ENCODE peak calls at places on chromosome 18, in ten cellular contexts. D is right lobe of liver, S is A549, J is heart left ventricle, G is IMR-90, Y is uterus, X is prostate gland, H is adrenal gland, O is tibial nerve, P is transverse colon. U is an unnamed sample. For H3K4me1, the result is how much of the 10 kb centered on the place peaks cover.

GRCh38 chr18:27606851-27607250 is 421.7 kb upstream of the CHST9 start:
- DNase-seq in D (no peak), H (no peak), O (no peak), X (no peak), G (no peak), Y (no peak), S (no peak), P (no peak), J (no peak), U (no peak)

GRCh38 chr18:63161728-63162195 is 157.8 kb downstream of the BCL2 start:
- DNase-seq in S (peak), X (peak), P (peak), D (no peak), G (peak), O (peak), H (peak), J (peak), Y (peak), U (peak)

GRCh38 chr18:22683196-22683676 is 249.9 kb upstream of the RBBP8 start:
- DNase-seq in Y (peak), S (peak), J (peak), G (peak), X (peak), O (peak), H (peak), P (peak), D (peak), U (peak)

GRCh38 chr18:59114160-59114559 is 25.5 kb upstream of the SEC11C start:
- DNase-seq in O (no peak), J (no peak), S (no peak), D (no peak), X (no peak), H (no peak), P (no peak), Y (no peak), G (peak), U (no peak)

GRCh38 chr18:31741096-31741735 is 19.5 kb downstream of the SLC25A52 start:
- DNase-seq in Y (no peak), G (peak), S (no peak), J (no peak), O (peak), X (peak), P (peak), H (peak), D (no peak), U (peak)

GRCh38 chr18:71398530-71398929 is 1109.7 kb downstream of the SOCS6 start:
- DNase-seq in Y (no peak), O (no peak), J (no peak), X (no peak), P (no peak), G (no peak), H (no peak), D (no peak), S (no peak), U (no peak)

GRCh38 chr18:23281626-23282436 is 146.5 kb downstream of the CABLES1 start:
- DNase-seq in X (peak), O (no peak), H (no peak), Y (no peak), D (no peak), J (no peak), S (peak), G (no peak), P (no peak), U (no peak)

GRCh38 chr18:70394672-70395071 is 105.8 kb downstream of the SOCS6 start:
- DNase-seq in Y (no peak), D (no peak), H (no peak), P (no peak), J (no peak), G (no peak), X (no peak), O (no peak), S (no peak), U (no peak)

GRCh38 chr18:23077493-23078256 is 57.6 kb upstream of the CABLES1 start:
- DNase-seq in G (no peak), Y (no peak), P (no peak), S (peak), J (no peak), O (no peak), D (no peak), X (peak), H (no peak), U (peak)

GRCh38 chr18:32438173-32438572 is 32.5 kb downstream of the GAREM1 start:
- DNase-seq in X (no peak), D (peak), P (no peak), O (no peak), H (peak), S (no peak), Y (no peak), G (no peak), J (peak), U (no peak)

GRCh38 chr18:52682260-52682659 is 342.3 kb downstream of the DCC start:
- DNase-seq in O (no peak), X (no peak), D (no peak), Y (no peak), H (no peak), S (no peak), J (no peak), G (no peak), P (no peak), U (no peak)

GRCh38 chr18:4125246-4125938 is 329.7 kb downstream of the DLGAP1 start:
- DNase-seq in O (peak), S (no peak), H (no peak), D (no peak), Y (no peak), P (no peak), J (peak), X (no peak), G (no peak), U (no peak)

GRCh38 chr18:76459687-76460350 is 35.2 kb downstream of the ZNF516 start:
- DNase-seq in X (peak), D (no peak), H (peak), Y (peak), G (peak), O (no peak), S (peak), P (no peak), J (peak), U (peak)

GRCh38 chr18:79898952-79899608 is 52.4 kb downstream of the SLC66A2 start:
- DNase-seq in X (peak), H (no peak), D (no peak), S (no peak), Y (peak), J (peak), P (peak), O (no peak), G (no peak), U (no peak)

GRCh38 chr18:29123706-29124530 is 947.0 kb upstream of the CDH2 start:
- DNase-seq in H (no peak), O (no peak), G (no peak), J (no peak), D (no peak), P (no peak), S (no peak), Y (no peak), X (no peak), U (no peak)

GRCh38 chr18:28189400-28190239 is 12.7 kb upstream of the CDH2 start:
- DNase-seq in H (peak), O (peak), P (no peak), Y (no peak), X (peak), G (peak), D (no peak), S (no peak), J (no peak), U (peak)

GRCh38 chr18:79951545-79952456 is at the start of gene SLC66A2:
- DNase-seq in P (peak), S (peak), D (peak), H (peak), G (peak), X (peak), O (peak), J (peak), Y (peak), U (peak)

GRCh38 chr18:79609841-79610281 is 69.7 kb upstream of the CTDP1 start:
- DNase-seq in X (no peak), S (no peak), D (peak), O (no peak), J (no peak), G (no peak), Y (no peak), H (no peak), P (no peak), U (no peak)

GRCh38 chr18:58792086-58792485 is 72.6 kb upstream of the ZNF532 start:
- DNase-seq in H (no peak), X (no peak), S (no peak), Y (no peak), J (no peak), D (no peak), O (no peak), G (no peak), P (peak), U (peak)

GRCh38 chr18:74274690-74275089 is 17.1 kb downstream of the CYB5A start:
- DNase-seq in P (no peak), X (no peak), Y (no peak), S (no peak), D (no peak), H (no peak), O (no peak), J (no peak), G (no peak), U (no peak)

GRCh38 chr18:74276609-74277008 is 15.2 kb downstream of the CYB5A start:
- DNase-seq in P (no peak), O (no peak), G (no peak), H (no peak), X (no peak), Y (no peak), D (no peak), J (no peak), S (no peak), U (no peak)

GRCh38 chr18:74275736-74276135 is 16.0 kb downstream of the CYB5A start:
- DNase-seq in X (no peak), O (no peak), H (no peak), S (no peak), J (no peak), P (no peak), D (no peak), Y (no peak), G (no peak), U (no peak)

GRCh38 chr18:74271656-74272055 is 20.1 kb downstream of the CYB5A start:
- DNase-seq in X (no peak), Y (no peak), S (no peak), P (no peak), G (peak), J (no peak), O (no peak), D (no peak), H (no peak), U (no peak)

DNA sequence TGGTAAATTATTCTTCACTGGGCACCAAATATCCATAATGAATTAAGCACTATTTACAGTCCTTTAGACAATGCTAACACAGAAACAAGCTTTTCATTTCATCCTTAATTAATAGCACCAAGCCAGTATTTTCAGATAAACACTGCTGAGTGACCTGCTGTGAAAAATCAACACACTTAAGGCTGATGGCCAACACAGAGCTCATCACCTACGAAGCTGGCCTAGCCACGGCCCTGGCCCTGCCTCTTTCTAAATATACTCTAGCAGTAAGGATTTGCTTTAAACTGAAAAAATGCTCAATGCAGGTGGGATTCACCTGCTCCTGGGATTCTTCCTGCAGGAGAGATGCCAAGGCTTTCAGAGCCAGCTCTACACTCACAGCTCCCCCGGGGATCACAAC is 18.4 kb downstream of the CYB5A start:
- DNase-seq in X (no peak), Y (no peak), G (no peak), D (no peak), P (no peak), J (no peak), H (no peak), O (no peak), S (no peak), U (no peak)
- H3K4me1 ChIP-seq in X (under half), Y (under half), G (under half), D (under half), P (under half), J (under half), H (under half), O (under half), S (under half), U (half or more)

DNA sequence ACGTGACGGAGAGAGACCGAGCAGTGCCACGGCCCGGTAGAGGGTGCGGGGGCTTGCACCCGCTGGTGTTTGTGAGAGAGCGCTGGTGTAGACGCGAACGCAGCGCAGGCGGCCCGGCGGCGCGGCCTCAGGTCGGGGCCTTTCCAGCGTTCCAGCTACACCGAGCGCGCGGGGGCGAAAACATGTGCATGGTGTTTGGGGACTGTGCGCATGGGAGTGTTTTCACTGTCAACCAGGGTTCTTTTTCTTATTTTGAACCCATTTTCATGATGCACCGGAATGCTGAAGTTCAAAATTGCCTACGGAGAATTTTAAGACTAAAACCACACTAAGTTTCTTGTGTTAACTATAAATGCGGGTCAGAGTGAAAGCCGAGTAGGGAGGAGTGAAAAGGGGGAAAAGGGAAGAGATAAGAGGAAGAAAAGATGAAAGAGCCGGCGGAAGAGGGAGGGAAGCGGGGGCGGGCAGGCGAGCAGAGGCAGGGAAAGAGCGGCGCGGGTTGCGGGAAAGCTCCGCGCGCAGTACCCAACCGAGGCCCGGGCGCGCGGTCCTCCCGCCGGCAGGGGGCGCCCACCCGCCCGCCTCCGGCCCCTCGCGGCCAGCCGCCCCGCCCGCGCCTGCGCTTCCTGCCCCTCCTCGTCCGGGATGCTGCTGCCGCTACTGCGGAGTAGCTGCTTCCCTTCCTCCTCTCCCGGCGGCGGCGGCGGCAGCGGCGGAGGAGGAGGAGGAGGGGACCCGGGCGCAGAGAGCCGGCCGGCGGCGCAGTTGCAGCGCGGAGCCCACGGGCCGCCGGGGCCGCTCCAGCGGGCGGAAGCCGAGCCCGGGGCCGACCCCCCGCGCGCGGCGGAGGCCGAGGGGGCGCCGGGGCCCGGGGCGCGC is at the start of gene RAB12:
- DNase-seq in D (peak), Y (peak), X (peak), H (peak), S (peak), J (peak), P (peak), G (peak), O (peak), U (peak)
- TF ChIP-seq POLR2A in D (peak), Y (peak), X (peak), H (peak), S (peak), J (peak), P (no peak), G (peak), O (peak), U (no peak)

DNA sequence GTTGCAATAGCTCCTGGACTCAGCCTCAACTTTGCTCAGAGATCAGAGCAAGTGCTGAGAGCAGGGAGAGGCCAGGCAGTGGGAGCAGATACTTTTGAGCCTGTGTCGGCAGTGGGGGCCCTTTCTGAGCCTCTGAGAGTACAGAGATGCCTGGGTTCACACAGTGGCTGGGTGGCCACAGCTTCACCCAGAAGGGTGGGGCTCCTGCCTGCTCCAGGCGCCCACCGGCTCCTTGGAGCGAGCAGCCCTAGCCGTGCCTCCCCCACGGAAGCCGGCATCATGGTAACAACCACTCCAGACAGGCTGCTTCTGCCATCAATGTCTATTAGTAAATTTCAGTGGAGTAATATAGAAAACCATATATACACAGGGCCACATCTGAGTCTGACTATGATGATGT is 619.2 kb upstream of the SETBP1 start:
- DNase-seq in O (no peak), P (no peak), J (no peak), S (no peak), X (no peak), G (no peak), D (no peak), H (no peak), Y (no peak), U (no peak)
- H3K4me1 ChIP-seq in O (under half), P (under half), J (under half), S (under half), X (under half), G (under half), D (under half), H (under half), Y (under half), U (under half)

DNA sequence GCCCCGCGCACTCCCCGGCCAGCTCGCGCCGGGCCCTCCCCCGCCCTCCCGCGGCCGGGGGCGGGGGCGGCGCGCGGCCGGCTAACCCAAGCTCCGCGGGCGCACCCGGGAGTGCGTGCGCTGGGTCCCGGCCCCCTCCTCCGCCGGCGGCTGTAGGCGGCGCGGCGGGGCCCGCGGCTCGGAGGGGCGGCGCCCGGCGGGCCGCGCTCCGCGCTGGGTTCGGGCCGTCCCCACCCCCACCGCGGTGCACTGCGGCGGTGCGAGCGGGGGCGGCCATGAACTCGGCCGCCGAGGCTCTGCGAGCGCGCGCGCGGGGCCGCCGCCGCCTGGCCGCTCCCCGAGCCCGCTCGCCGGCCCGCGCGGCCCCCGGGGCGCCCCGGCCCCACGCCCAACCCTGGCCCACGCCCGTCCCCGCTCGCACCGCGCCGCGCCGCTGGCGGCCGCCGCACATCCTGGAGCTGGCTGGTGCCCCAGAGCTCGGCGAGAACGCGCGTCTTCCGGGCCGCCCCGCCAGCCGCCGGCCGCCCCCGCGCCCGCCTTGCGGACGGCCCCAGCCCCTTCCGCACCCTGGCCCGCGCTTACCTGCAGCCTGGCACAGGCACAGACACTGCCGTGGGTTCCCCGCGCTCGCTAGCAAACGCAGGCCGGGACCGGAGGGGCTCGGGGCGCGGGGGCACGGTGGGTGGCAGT is at the start of gene ZBTB14:
- DNase-seq in O (peak), S (peak), Y (peak), P (peak), H (peak), X (peak), G (peak), D (peak), J (peak), U (peak)
- TF ChIP-seq POLR2A in O (no peak), S (no peak), Y (no peak), P (no peak), H (no peak), X (no peak), G (no peak), D (no peak), J (no peak), U (no peak)

GRCh38 chr18:8952796-8953760 is 149.4 kb upstream of the NDUFV2 start:
- DNase-seq in O (no peak), D (no peak), G (peak), S (no peak), X (no peak), J (no peak), Y (no peak), H (no peak), P (no peak), U (no peak)
- H3K4me1 ChIP-seq in O (under half), D (under half), G (under half), S (under half), X (under half), J (under half), Y (under half), H (under half), P (under half), U (under half)

GRCh38 chr18:48060947-48061346 is 130.5 kb upstream of the SMAD2 start:
- DNase-seq in S (no peak), G (no peak), X (no peak), O (no peak), D (no peak), H (no peak), J (no peak), Y (no peak), P (no peak), U (no peak)

GRCh38 chr18:48060346-48060745 is 129.9 kb upstream of the SMAD2 start:
- DNase-seq in O (no peak), J (no peak), P (no peak), Y (no peak), H (no peak), S (no peak), X (no peak), D (no peak), G (no peak), U (no peak)

GRCh38 chr18:48058486-48058885 is 128.0 kb upstream of the SMAD2 start:
- DNase-seq in X (no peak), P (no peak), O (no peak), J (no peak), H (no peak), S (no peak), D (no peak), G (no peak), Y (no peak), U (no peak)

GRCh38 chr18:48061781-48062570 is 131.5 kb upstream of the SMAD2 start:
- DNase-seq in Y (no peak), X (no peak), H (no peak), P (no peak), O (no peak), J (no peak), S (no peak), D (no peak), G (no peak), U (no peak)

GRCh38 chr18:48059363-48060109 is 129.1 kb upstream of the SMAD2 start:
- DNase-seq in G (no peak), X (no peak), J (no peak), Y (no peak), P (no peak), O (no peak), S (no peak), D (no peak), H (no peak), U (no peak)
- TF ChIP-seq POLR2A in G (no peak), X (no peak), J (no peak), Y (no peak), P (no peak), O (no peak), S (no peak), D (no peak), H (no peak), U (no peak)

DNA sequence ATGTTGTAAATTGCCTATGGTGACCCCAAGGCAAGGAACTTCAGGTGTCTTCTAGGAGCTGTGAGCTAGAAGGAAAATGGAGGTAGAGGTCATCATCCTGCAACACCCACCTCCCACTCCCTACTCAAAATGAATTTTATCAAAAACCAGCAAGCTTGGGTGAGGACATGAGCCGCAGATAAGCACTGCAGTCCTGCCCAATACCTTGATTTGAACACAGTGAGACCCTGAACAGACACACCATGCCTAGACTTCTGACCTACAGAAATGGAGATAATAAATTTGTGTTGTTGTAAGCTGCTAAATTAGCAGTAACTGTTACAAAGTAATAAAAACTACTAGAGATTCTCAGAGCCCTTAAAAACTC is 13.4 kb downstream of the MEX3C start:
- DNase-seq in G (no peak), H (no peak), D (no peak), P (no peak), O (no peak), X (no peak), S (no peak), J (no peak), Y (no peak), U (no peak)
- H3K4me1 ChIP-seq in G (under half), H (under half), D (under half), P (under half), O (under half), X (under half), S (under half), J (half or more), Y (under half), U (half or more)

GRCh38 chr18:74291771-74292540 is at the start of gene CYB5A:
- DNase-seq in Y (peak), O (peak), X (peak), S (peak), J (peak), D (peak), H (peak), P (peak), G (peak), U (peak)
- TF ChIP-seq POLR2A in Y (peak), O (peak), X (peak), S (peak), J (peak), D (peak), H (peak), P (peak), G (no peak), U (no peak)